ENCODE peak calls at places on chromosomes 4 and X, in six cellular contexts. Z is fibroblast of the aortic adventitia; P is central memory CD4-positive, alpha-beta T cell; M is cardiac fibroblast; O is WTC11; W is T1000. H is an unnamed sample.
A peak's percentile ranks its signal among the peaks of the same experiment; 100 is the strongest.

GRCh38 chr4:184280104-184280503 is 62.4 kb upstream of the ENPP6 start:
- DNase-seq in Z (no peak), P (no peak), M (no peak), O (no peak), W (no peak), H (no peak)

GRCh38 chrX:25131055-25131454 is 115.3 kb upstream of the ARX start:
- DNase-seq in Z (no peak), P (no peak), M (no peak), O (no peak), W (no peak), H (peak; percentile 20)

GRCh38 chr4:110704748-110705439 is 82.0 kb upstream of the PITX2 start:
- DNase-seq in Z (no peak), P (no peak), M (no peak), O (no peak), W (no peak), H (no peak)

GRCh38 chrX:13937370-13938052 is 92.2 kb downstream of the GEMIN8 start:
- DNase-seq in Z (peak; percentile 19), P (no peak), M (peak; percentile 45), O (no peak), W (no peak), H (peak; percentile 12)

GRCh38 chr4:142203505-142203904 is 567.1 kb downstream of the IL15 start:
- DNase-seq in Z (no peak), P (no peak), M (no peak), O (no peak), W (no peak), H (no peak)

GRCh38 chr4:82643994-82644730 is 82.4 kb upstream of the TMEM150C start:
- DNase-seq in Z (peak; percentile 29), P (no peak), M (peak; percentile 36), O (no peak), W (peak; percentile 27), H (peak; percentile 72)

GRCh38 chr4:79250887-79251286 is 75.0 kb downstream of the NAA11 start:
- DNase-seq in Z (no peak), P (no peak), M (no peak), O (no peak), W (no peak), H (no peak)

GRCh38 chrX:71989768-71990167 is 79.1 kb downstream of the NHSL2 start:
- DNase-seq in Z (peak; percentile 94), P (no peak), M (peak; percentile 46), O (no peak), W (no peak), H (peak; percentile 87)

GRCh38 chr4:158193171-158193749 is 17.0 kb upstream of the TMEM144 start:
- DNase-seq in Z (peak; percentile 32), P (no peak), M (peak; percentile 46), O (no peak), W (no peak), H (peak; percentile 39)

GRCh38 chr4:170025523-170026252 is 507 bp downstream of the MFAP3L start:
- DNase-seq in Z (peak; percentile 10), P (no peak), M (no peak), O (peak; percentile 30), W (no peak), H (peak; percentile 41)

GRCh38 chrX:76148011-76148665 is 24.7 kb upstream of the PBDC1 start:
- DNase-seq in Z (peak; percentile 43), P (no peak), M (peak; percentile 14), O (no peak), W (no peak), H (peak; percentile 55)

GRCh38 chr4:124454772-124455270 is 257.7 kb downstream of the ANKRD50 start:
- DNase-seq in Z (no peak), P (no peak), M (no peak), O (no peak), W (no peak), H (no peak)

GRCh38 chr4:13928214-13928613 is 300.7 kb upstream of the BOD1L1 start:
- DNase-seq in Z (no peak), P (no peak), M (no peak), O (no peak), W (no peak), H (no peak)

GRCh38 chrX:71052721-71053120 is 15.4 kb downstream of the SNX12 start:
- DNase-seq in Z (no peak), P (no peak), M (no peak), O (no peak), W (no peak), H (no peak)

GRCh38 chr4:16492872-16493271 is 266.6 kb upstream of the TAPT1 start:
- DNase-seq in Z (no peak), P (no peak), M (no peak), O (no peak), W (no peak), H (no peak)

GRCh38 chr4:153634737-153635353 is 49.2 kb upstream of the TLR2 start:
- DNase-seq in Z (peak; percentile 60), P (peak; percentile 9), M (peak; percentile 50), O (no peak), W (no peak), H (peak; percentile 47)

GRCh38 chr4:184114431-184114830 is 103.2 kb downstream of the ENPP6 start:
- DNase-seq in Z (no peak), P (no peak), M (no peak), O (no peak), W (no peak), H (peak; percentile 4)

GRCh38 chr4:164097119-164097518 is 602.6 kb downstream of the TMA16 start:
- DNase-seq in Z (no peak), P (no peak), M (no peak), O (no peak), W (no peak), H (no peak)

GRCh38 chrX:40391662-40392061 is 189.1 kb upstream of the ATP6AP2 start:
- DNase-seq in Z (no peak), P (no peak), M (no peak), O (no peak), W (no peak), H (no peak)

GRCh38 chr4:76634239-76634638 is 199.2 kb downstream of the SHROOM3 start:
- DNase-seq in Z (peak; percentile 49), P (no peak), M (peak; percentile 64), O (no peak), W (no peak), H (peak; percentile 84)

GRCh38 chr4:85905761-85906160 is 430.8 kb downstream of the ARHGAP24 start:
- DNase-seq in Z (no peak), P (no peak), M (no peak), O (no peak), W (no peak), H (no peak)

GRCh38 chr4:21768349-21769310 is 179.9 kb downstream of the KCNIP4 start:
- DNase-seq in Z (peak; percentile 69), P (no peak), M (peak; percentile 69), O (no peak), W (no peak), H (peak; percentile 62)

GRCh38 chr4:34676390-34676789 is 1567.9 kb downstream of the ARAP2 start:
- DNase-seq in Z (no peak), P (no peak), M (no peak), O (no peak), W (no peak), H (no peak)

GRCh38 chrX:144259054-144259453 is 375.2 kb downstream of the UBE2NL start:
- DNase-seq in Z (no peak), P (no peak), M (no peak), O (no peak), W (no peak), H (no peak)

GRCh38 chrX:80792205-80792604 is 17.5 kb downstream of the BRWD3 start:
- DNase-seq in Z (peak; percentile 41), P (no peak), M (peak; percentile 12), O (no peak), W (no peak), H (no peak)

GRCh38 chr4:185853841-185854240 is 41.8 kb upstream of the SORBS2 start:
- DNase-seq in Z (no peak), P (no peak), M (no peak), O (no peak), W (no peak), H (no peak)

GRCh38 chr4:174218127-174218790 is 65.2 kb downstream of the FBXO8 start:
- DNase-seq in Z (peak; percentile 60), P (no peak), M (peak; percentile 34), O (peak; percentile 33), W (no peak), H (peak; percentile 19)